ENCODE peak calls at places on chromosome 17, in eight cellular contexts. S is HEK293T, R is iris pigment epithelial cell, U is lower leg skin, G is cardiac fibroblast, L is T follicular helper cell, B is tibial artery, W is dorsolateral prefrontal cortex. A is an unnamed sample.
A peak's percentile ranks its signal among the peaks of the same experiment; 100 is the strongest.

GRCh38 chr17:8729860-8730259 is 14.8 kb downstream of the CCDC42 start:
- DNase-seq in S (no peak), R (no peak), G (no peak), U (no peak), B (peak; percentile 40), L (no peak), W (no peak), A (no peak)

GRCh38 chr17:2395258-2396170 is 5.3 kb downstream of the MNT start:
- DNase-seq in U (no peak), W (no peak), L (no peak), R (peak; percentile 65), S (no peak), G (peak; percentile 45), B (peak; percentile 82), A (peak; percentile 91)

GRCh38 chr17:63945851-63946439 is 13.8 kb upstream of the CD79B start:
- DNase-seq in G (no peak), U (no peak), R (no peak), S (no peak), L (no peak), W (no peak), B (no peak), A (no peak)

GRCh38 chr17:76816590-76817135 is 51.5 kb upstream of the MGAT5B start:
- DNase-seq in L (peak; percentile 40), W (peak; percentile 77), B (no peak), G (peak; percentile 65), R (peak; percentile 61), S (peak; percentile 77), U (no peak), A (peak; percentile 58)

GRCh38 chr17:3961564-3962047 is 2.6 kb downstream of the ATP2A3 start:
- DNase-seq in G (no peak), W (no peak), S (no peak), R (no peak), U (no peak), B (no peak), L (no peak), A (no peak)

GRCh38 chr17:68248199-68248825 is 469 bp downstream of the AMZ2 start:
- DNase-seq in L (no peak), S (no peak), U (peak; percentile 93), B (peak; percentile 87), W (no peak), G (peak; percentile 82), R (peak; percentile 58), A (peak; percentile 83)

GRCh38 chr17:48374650-48375230 is 55.3 kb downstream of the SKAP1 start:
- DNase-seq in U (no peak), G (peak; percentile 8), W (no peak), B (no peak), R (no peak), L (no peak), S (peak; percentile 73), A (peak; percentile 14)

GRCh38 chr17:50117202-50118040 is 12.5 kb downstream of the SAMD14 start:
- DNase-seq in W (no peak), G (peak; percentile 65), S (no peak), R (peak; percentile 70), U (no peak), L (peak; percentile 47), B (peak; percentile 75), A (peak; percentile 74)

GRCh38 chr17:57084802-57085447 is at the start of gene AKAP1:
- DNase-seq in G (peak; percentile 96), S (peak; percentile 100), B (peak; percentile 98), U (peak; percentile 99), R (peak; percentile 94), L (peak; percentile 95), W (peak; percentile 90), A (peak; percentile 93)

GRCh38 chr17:68378202-68379149 is 78.8 kb downstream of the WIPI1 start:
- DNase-seq in W (no peak), L (no peak), G (peak; percentile 97), R (peak; percentile 96), B (peak; percentile 97), S (peak; percentile 41), U (peak; percentile 99), A (peak; percentile 100)

A was measured in mesenchymal stem cell.